ENCODE peak calls at places on chromosomes 4 and X, in ten cellular contexts. H, O, D, K, C, Z, A, Q, Y and E are unnamed samples.
A peak's percentile ranks its signal among the peaks of the same experiment; 100 is the strongest.

GRCh38 chrX:9318213-9318612 is 146.6 kb upstream of the TBL1X start:
- DNase-seq in Q (no peak), D (peak; percentile 35), O (no peak), Y (no peak), Z (no peak), A (no peak), K (no peak), C (no peak), H (no peak), E (no peak)

GRCh38 chr4:150849016-150849415 is 166.1 kb downstream of the LRBA start:
- DNase-seq in A (no peak), K (no peak), Y (no peak), H (no peak), D (peak; percentile 75), Q (no peak), O (no peak), C (no peak), Z (no peak), E (no peak)

GRCh38 chrX:13283968-13284914 is 35.6 kb downstream of the ATXN3L start:
- DNase-seq in O (no peak), D (peak; percentile 17), Y (no peak), C (no peak), A (no peak), H (peak; percentile 27), Z (peak; percentile 37), Q (no peak), K (no peak), E (peak; percentile 88)

GRCh38 chr4:143336828-143337599 is at the start of gene GAB1:
- DNase-seq in Q (peak; percentile 93), O (peak; percentile 76), H (peak; percentile 35), C (no peak), Z (peak; percentile 46), A (peak; percentile 82), Y (peak; percentile 56), D (peak; percentile 76), K (no peak), E (no peak)

GRCh38 chrX:2463973-2464676 is 36.7 kb downstream of the DHRSX start:
- DNase-seq in C (no peak), H (peak; percentile 14), A (no peak), Z (peak; percentile 71), Q (no peak), K (no peak), Y (no peak), D (no peak), O (no peak), E (no peak)

GRCh38 chrX:68307767-68308166 is 125.5 kb downstream of the OPHN1 start:
- DNase-seq in Z (no peak), C (no peak), H (peak; percentile 33), K (no peak), Q (no peak), O (no peak), D (peak; percentile 96), A (no peak), Y (no peak), E (peak; percentile 32)

GRCh38 chr4:17276821-17277220 is 235.1 kb downstream of the QDPR start:
- DNase-seq in Z (no peak), O (no peak), Y (peak; percentile 8), H (peak; percentile 45), K (no peak), A (peak; percentile 17), Q (peak; percentile 84), C (no peak), D (no peak), E (no peak)

GRCh38 chr4:121140712-121141111 is 23.4 kb downstream of the TNIP3 start:
- DNase-seq in Q (no peak), A (no peak), Y (no peak), C (no peak), Z (no peak), O (no peak), D (no peak), H (peak; percentile 86), K (no peak), E (no peak)

GRCh38 chr4:108533245-108533844 is 87.0 kb upstream of the RPL34 start:
- DNase-seq in D (no peak), K (no peak), O (no peak), C (no peak), A (no peak), H (peak; percentile 32), Q (no peak), Z (no peak), Y (peak; percentile 13), E (no peak)

GRCh38 chrX:1434871-1435240 is 17.9 kb downstream of the ASMTL start:
- DNase-seq in Q (peak; percentile 67), A (no peak), Y (no peak), H (no peak), K (no peak), D (no peak), Z (no peak), C (no peak), O (no peak), E (no peak)

GRCh38 chr4:66178901-66179300 is 508.6 kb upstream of the EPHA5 start:
- DNase-seq in Q (no peak), O (no peak), H (peak; percentile 35), K (no peak), C (no peak), Y (no peak), D (peak; percentile 80), A (no peak), Z (no peak), E (peak; percentile 60)

GRCh38 chr4:87065016-87065415 is 130.2 kb downstream of the AFF1 start:
- DNase-seq in C (no peak), K (no peak), H (no peak), D (no peak), Y (no peak), Z (no peak), A (no peak), O (no peak), Q (no peak), E (no peak)